ENCODE peak calls at places on chromosomes 7 and 10, in six cellular contexts. B is fibroblast of lung, T is A549, N is breast epithelium, Z is body of pancreas, C is HFFc6. E is an unnamed sample.

GRCh38 chr10:44293306-44293778 is 91.6 kb downstream of the CXCL12 start:
- DNase-seq in B (no peak), T (no peak), N (no peak), Z (no peak), C (no peak), E (no peak)

GRCh38 chr10:17084989-17085725 is 44.5 kb downstream of the CUBN start:
- DNase-seq in B (peak), T (no peak), N (no peak), Z (no peak), C (no peak), E (no peak)

GRCh38 chr7:77320161-77320560 is 96.0 kb downstream of the GSAP start:
- DNase-seq in B (no peak), T (no peak), N (no peak), Z (no peak), C (no peak), E (no peak)

GRCh38 chr7:75922966-75923603 is 8.1 kb downstream of the POR start:
- DNase-seq in B (no peak), T (no peak), N (no peak), Z (no peak), C (no peak), E (no peak)

GRCh38 chr10:31910016-31910415 is 18.6 kb downstream of the ARHGAP12 start:
- DNase-seq in B (no peak), T (no peak), N (no peak), Z (no peak), C (no peak), E (no peak)

GRCh38 chr7:135862586-135863361 is 114.2 kb upstream of the FAM180A start:
- DNase-seq in B (peak), T (no peak), N (no peak), Z (no peak), C (no peak), E (no peak)

GRCh38 chr7:44080118-44080517 is 2.2 kb downstream of the POLM start:
- DNase-seq in B (no peak), T (no peak), N (no peak), Z (no peak), C (no peak), E (no peak)

GRCh38 chr7:122893486-122893885 is 7.2 kb upstream of the CADPS2 start:
- DNase-seq in B (no peak), T (no peak), N (no peak), Z (no peak), C (no peak), E (no peak)

GRCh38 chr10:76192151-76192550 is 760.7 kb downstream of the LRMDA start:
- DNase-seq in B (no peak), T (no peak), N (no peak), Z (no peak), C (no peak), E (no peak)

GRCh38 chr10:6494934-6495592 is 85.0 kb downstream of the PRKCQ start:
- DNase-seq in B (no peak), T (no peak), N (no peak), Z (no peak), C (no peak), E (no peak)

GRCh38 chr7:20929199-20929598 is 142.5 kb upstream of the SP8 start:
- DNase-seq in B (no peak), T (no peak), N (no peak), Z (no peak), C (no peak), E (no peak)

GRCh38 chr7:111730476-111731300 is 168.4 kb upstream of the IMMP2L start:
- DNase-seq in B (peak), T (peak), N (no peak), Z (no peak), C (peak), E (no peak)

GRCh38 chr10:6068006-6068405 is 5.8 kb upstream of the IL2RA start:
- DNase-seq in B (no peak), T (no peak), N (no peak), Z (peak), C (no peak), E (no peak)

GRCh38 chr7:150567168-150567567 is at the start of gene GIMAP4:
- DNase-seq in B (no peak), T (no peak), N (no peak), Z (no peak), C (no peak), E (no peak)

GRCh38 chr7:149625339-149625946 is 127.8 kb upstream of the ZNF746 start:
- DNase-seq in B (peak), T (peak), N (peak), Z (peak), C (peak), E (no peak)

GRCh38 chr10:98246911-98247820 is 20.8 kb downstream of the LOXL4 start:
- DNase-seq in B (peak), T (no peak), N (peak), Z (no peak), C (peak), E (no peak)

GRCh38 chr7:92246363-92247101 is 758 bp downstream of the ANKIB1 start:
- DNase-seq in B (peak), T (peak), N (no peak), Z (peak), C (no peak), E (no peak)

GRCh38 chr7:148987751-148988512 is 40.4 kb downstream of the PDIA4 start:
- DNase-seq in B (no peak), T (peak), N (no peak), Z (peak), C (peak), E (no peak)

GRCh38 chr7:159042084-159042483 is 102.6 kb downstream of the VIPR2 start:
- DNase-seq in B (no peak), T (no peak), N (no peak), Z (no peak), C (no peak), E (no peak)

GRCh38 chr10:122669842-122670241 is 29.8 kb downstream of the C10orf120 start:
- DNase-seq in B (no peak), T (no peak), N (no peak), Z (no peak), C (no peak), E (no peak)

GRCh38 chr7:98281757-98282652 is 519 bp downstream of the BRI3 start:
- DNase-seq in B (no peak), T (no peak), N (peak), Z (peak), C (no peak), E (no peak)

GRCh38 chr10:66365686-66366085 is 560.1 kb upstream of the LRRTM3 start:
- DNase-seq in B (peak), T (no peak), N (no peak), Z (no peak), C (no peak), E (no peak)

GRCh38 chr10:92222603-92223275 is 68.1 kb downstream of the CPEB3 start:
- DNase-seq in B (peak), T (no peak), N (no peak), Z (no peak), C (peak), E (no peak)

GRCh38 chr7:49396194-49396593 is 377.2 kb upstream of the VWC2 start:
- DNase-seq in B (no peak), T (no peak), N (no peak), Z (no peak), C (no peak), E (no peak)

GRCh38 chr7:48868916-48869315 is 55.4 kb upstream of the CDC14C start:
- DNase-seq in B (no peak), T (no peak), N (no peak), Z (no peak), C (no peak), E (no peak)

GRCh38 chr7:137628211-137628610 is 218.6 kb downstream of the DGKI start:
- DNase-seq in B (no peak), T (no peak), N (no peak), Z (no peak), C (no peak), E (no peak)

GRCh38 chr7:137626469-137627067 is 220.2 kb downstream of the DGKI start:
- DNase-seq in B (peak), T (peak), N (no peak), Z (peak), C (peak), E (no peak)

GRCh38 chr7:137625197-137625596 is 221.6 kb downstream of the DGKI start:
- DNase-seq in B (no peak), T (peak), N (no peak), Z (no peak), C (no peak), E (no peak)
- TF ChIP-seq CTCF in B (no peak), T (no peak), N (no peak), Z (no peak), C (peak), E (no peak)

DNA sequence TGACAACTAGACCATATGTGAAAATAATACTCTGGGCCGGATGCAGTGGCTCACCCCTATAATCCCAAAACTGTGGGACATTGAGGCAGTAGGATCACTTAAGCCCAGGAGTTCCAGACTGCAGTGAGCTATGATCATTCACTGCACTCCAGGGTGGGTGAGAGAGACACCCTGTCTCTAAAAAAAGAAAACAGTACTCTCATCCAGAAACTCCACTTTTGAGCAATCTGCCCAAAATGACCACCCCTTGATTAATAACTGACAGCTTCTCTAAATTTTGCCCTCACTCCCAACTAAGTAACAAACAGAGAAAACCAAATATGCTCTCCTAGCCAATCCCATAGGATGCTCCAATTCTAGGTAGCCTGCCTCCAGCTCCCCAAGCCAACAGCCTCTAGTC is 62.5 kb upstream of the AKR1E2 start:
- DNase-seq in B (no peak), T (no peak), N (no peak), Z (no peak), C (no peak), E (no peak)
- TF ChIP-seq CTCF in B (no peak), T (no peak), N (no peak), Z (no peak), C (no peak), E (no peak)

DNA sequence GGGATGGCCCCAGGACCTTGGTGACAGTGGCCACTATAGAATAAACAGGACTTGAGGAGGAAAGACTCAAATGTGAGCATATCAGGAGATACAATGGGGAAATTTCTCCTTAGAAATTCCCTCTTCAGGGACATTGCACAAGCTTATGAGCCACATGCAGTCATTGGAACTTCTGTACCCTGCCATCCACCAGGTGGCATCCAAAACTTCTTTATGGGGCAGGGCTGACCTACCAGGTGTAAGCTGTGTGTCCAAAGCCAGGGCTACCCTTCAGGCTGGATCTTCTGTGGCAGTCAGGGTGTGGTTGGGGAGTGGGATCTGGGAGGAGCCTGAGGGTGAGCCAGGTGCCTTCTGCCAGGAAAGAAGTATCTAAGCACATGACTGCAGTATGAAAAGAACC is 36.6 kb upstream of the LRRC18 start:
- DNase-seq in B (no peak), T (peak), N (no peak), Z (no peak), C (peak), E (no peak)
- TF ChIP-seq CTCF in B (no peak), T (peak), N (no peak), Z (no peak), C (peak), E (no peak)

DNA sequence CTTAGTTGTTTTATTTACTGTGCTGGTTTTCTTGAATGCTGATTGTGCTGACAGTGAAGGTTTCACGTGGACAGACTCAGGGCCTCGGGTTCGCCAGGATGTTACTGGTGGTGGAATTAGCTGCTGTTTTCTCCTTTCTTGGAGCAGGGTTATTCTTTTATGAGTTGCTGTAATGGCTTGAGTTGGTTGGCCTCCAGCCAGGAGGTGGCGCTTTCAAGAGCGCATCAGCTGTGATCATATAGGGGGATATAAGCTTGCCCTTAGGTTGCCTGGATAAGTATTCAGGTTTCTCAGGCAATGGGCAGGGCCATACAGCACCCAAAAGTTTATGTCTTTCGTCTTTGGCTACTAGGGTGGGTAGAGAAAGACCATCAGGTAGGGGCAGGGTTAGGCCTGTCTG is 741.3 kb downstream of the PHTF2 start:
- DNase-seq in B (no peak), T (no peak), N (no peak), Z (no peak), C (no peak), E (no peak)
- TF ChIP-seq CTCF in B (no peak), T (no peak), N (no peak), Z (no peak), C (no peak), E (no peak)

GRCh38 chr7:116588225-116588624 is 63.4 kb downstream of the CAV1 start:
- DNase-seq in B (peak), T (no peak), N (no peak), Z (no peak), C (peak), E (no peak)
- TF ChIP-seq CTCF in B (no peak), T (no peak), N (no peak), Z (no peak), C (no peak), E (no peak)

GRCh38 chr10:22531008-22531407 is 183.4 kb downstream of the PIP4K2A start:
- DNase-seq in B (no peak), T (no peak), N (no peak), Z (no peak), C (no peak), E (no peak)

GRCh38 chr10:22537810-22538209 is 176.6 kb downstream of the PIP4K2A start:
- DNase-seq in B (no peak), T (no peak), N (no peak), Z (no peak), C (no peak), E (no peak)

GRCh38 chr10:22531441-22531840 is 182.9 kb downstream of the PIP4K2A start:
- DNase-seq in B (no peak), T (no peak), N (no peak), Z (no peak), C (no peak), E (no peak)

GRCh38 chr10:22536620-22537019 is 177.8 kb downstream of the PIP4K2A start:
- DNase-seq in B (no peak), T (no peak), N (no peak), Z (no peak), C (no peak), E (no peak)

DNA sequence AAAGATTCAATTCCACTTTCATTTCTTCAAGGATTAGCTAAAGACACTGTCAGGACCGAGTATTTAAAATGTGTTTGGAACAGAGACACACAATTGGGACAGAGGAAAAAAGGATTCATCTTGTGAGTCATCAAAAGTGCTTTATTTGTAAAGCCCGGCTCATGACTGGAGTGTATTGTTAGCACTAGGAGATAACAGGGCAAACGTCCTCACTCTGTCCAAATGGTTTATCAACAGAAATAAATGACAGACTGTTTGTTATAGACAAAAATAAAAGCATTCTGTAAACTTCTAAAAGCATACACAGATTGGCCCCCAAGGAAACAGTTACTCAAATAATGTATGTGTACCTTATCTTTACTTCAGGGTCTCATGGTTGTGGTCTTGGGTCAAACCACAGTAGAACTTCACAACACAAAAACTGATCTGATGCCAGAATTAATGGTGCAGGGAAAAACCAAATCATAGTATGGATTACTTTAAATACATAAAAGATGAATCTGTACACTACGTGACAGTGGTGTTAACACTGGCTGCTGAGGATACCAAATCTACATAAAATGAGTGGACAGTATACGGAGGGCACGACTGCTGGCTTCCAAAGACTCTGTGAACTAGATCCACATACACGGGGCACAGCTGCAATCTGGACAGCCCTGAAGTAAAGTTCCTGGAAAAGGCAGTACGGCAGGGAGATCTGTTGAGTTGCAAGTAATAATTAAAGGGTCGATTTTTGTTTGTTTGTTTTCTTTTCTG is 179.4 kb downstream of the PIP4K2A start:
- DNase-seq in B (peak), T (no peak), N (no peak), Z (no peak), C (no peak), E (no peak)
- TF ChIP-seq CTCF in B (no peak), T (no peak), N (no peak), Z (no peak), C (no peak), E (no peak)